ENCODE peak calls at places on chromosomes 16 and 17, in four cellular contexts. One of them, this sample, is unnamed.

GRCh38 chr16:1572664-1573063 is 39.2 kb downstream of the TMEM204 start:
- DNase-seq in CD4-positive, alpha-beta memory T cell: no peak
- DNase-seq in lung: no peak
- DNase-seq in ovary: no peak
- DNase-seq in this sample: no peak

GRCh38 chr17:5730373-5730772 is 146.1 kb upstream of the NLRP1 start:
- DNase-seq in lung: no peak
- DNase-seq in CD4-positive, alpha-beta memory T cell: no peak
- DNase-seq in ovary: no peak
- DNase-seq in this sample: no peak

GRCh38 chr16:57534881-57535658 is 1.3 kb downstream of the CCDC102A start:
- DNase-seq in lung: no peak
- DNase-seq in ovary: peak; percentile 69
- DNase-seq in CD4-positive, alpha-beta memory T cell: no peak
- DNase-seq in this sample: no peak

GRCh38 chr16:15735610-15736009 is 85.6 kb downstream of the NDE1 start:
- DNase-seq in lung: no peak
- DNase-seq in CD4-positive, alpha-beta memory T cell: no peak
- DNase-seq in ovary: no peak
- DNase-seq in this sample: no peak

GRCh38 chr17:37842401-37842800 is 81.8 kb upstream of the TBC1D3K start:
- DNase-seq in ovary: no peak
- DNase-seq in CD4-positive, alpha-beta memory T cell: no peak
- DNase-seq in lung: no peak
- DNase-seq in this sample: no peak

GRCh38 chr17:39351508-39351907 is 49.9 kb downstream of the FBXL20 start:
- DNase-seq in ovary: no peak
- DNase-seq in CD4-positive, alpha-beta memory T cell: no peak
- DNase-seq in lung: no peak
- DNase-seq in this sample: no peak

GRCh38 chr17:69597898-69598692 is 183.6 kb downstream of the MAP2K6 start:
- DNase-seq in ovary: no peak
- DNase-seq in lung: no peak
- DNase-seq in CD4-positive, alpha-beta memory T cell: no peak
- DNase-seq in this sample: no peak

GRCh38 chr17:4833941-4834501 is 881 bp downstream of the MINK1 start:
- DNase-seq in lung: no peak
- DNase-seq in CD4-positive, alpha-beta memory T cell: peak; percentile 14
- DNase-seq in ovary: peak; percentile 47
- DNase-seq in this sample: no peak

GRCh38 chr17:62627219-62627903 is at the start of gene MRC2:
- DNase-seq in ovary: peak; percentile 87
- DNase-seq in lung: peak; percentile 68
- DNase-seq in CD4-positive, alpha-beta memory T cell: peak; percentile 12
- DNase-seq in this sample: peak; percentile 80

GRCh38 chr17:77836557-77837041 is 121.9 kb upstream of the TNRC6C start:
- DNase-seq in CD4-positive, alpha-beta memory T cell: no peak
- DNase-seq in ovary: no peak
- DNase-seq in lung: no peak
- DNase-seq in this sample: no peak

GRCh38 chr17:16872836-16873653 is 98.9 kb downstream of the TNFRSF13B start:
- DNase-seq in lung: peak; percentile 39
- DNase-seq in CD4-positive, alpha-beta memory T cell: peak; percentile 10
- DNase-seq in ovary: no peak
- DNase-seq in this sample: no peak

GRCh38 chr17:67108411-67108810 is 64.1 kb downstream of the CACNG1 start:
- DNase-seq in lung: no peak
- DNase-seq in ovary: no peak
- DNase-seq in CD4-positive, alpha-beta memory T cell: no peak
- DNase-seq in this sample: no peak

GRCh38 chr17:67107811-67108210 is 63.5 kb downstream of the CACNG1 start:
- DNase-seq in lung: no peak
- DNase-seq in ovary: no peak
- DNase-seq in CD4-positive, alpha-beta memory T cell: no peak
- DNase-seq in this sample: no peak

GRCh38 chr17:67110619-67111018 is 66.3 kb downstream of the CACNG1 start:
- DNase-seq in lung: no peak
- DNase-seq in CD4-positive, alpha-beta memory T cell: no peak
- DNase-seq in ovary: no peak
- DNase-seq in this sample: no peak

GRCh38 chr17:67111327-67111726 is 67.0 kb downstream of the CACNG1 start:
- DNase-seq in ovary: no peak
- DNase-seq in CD4-positive, alpha-beta memory T cell: no peak
- DNase-seq in lung: no peak
- DNase-seq in this sample: no peak

GRCh38 chr17:67109111-67109510 is 64.8 kb downstream of the CACNG1 start:
- DNase-seq in CD4-positive, alpha-beta memory T cell: no peak
- DNase-seq in ovary: no peak
- DNase-seq in lung: no peak
- DNase-seq in this sample: no peak
- H3K4me1 ChIP-seq in CD4-positive, alpha-beta memory T cell: no peaks in the 10 kb centered on the region
- H3K4me1 ChIP-seq in ovary: peaks cover 7% of the 10 kb centered on the region
- H3K4me1 ChIP-seq in lung: peaks cover 2% of the 10 kb centered on the region
- H3K4me1 ChIP-seq in this sample: peaks cover 11% of the 10 kb centered on the region

GRCh38 chr17:50722746-50723145 is 3.3 kb downstream of the LUC7L3 start:
- DNase-seq in CD4-positive, alpha-beta memory T cell: no peak
- DNase-seq in ovary: no peak
- DNase-seq in lung: no peak
- DNase-seq in this sample: no peak
- H3K4me3 ChIP-seq in CD4-positive, alpha-beta memory T cell: no peak overlapping the region
- H3K4me3 ChIP-seq in ovary: no peak overlapping the region
- H3K4me3 ChIP-seq in lung: no peak overlapping the region
- H3K4me3 ChIP-seq in this sample: peak overlapping the region; percentile 92

DNA sequence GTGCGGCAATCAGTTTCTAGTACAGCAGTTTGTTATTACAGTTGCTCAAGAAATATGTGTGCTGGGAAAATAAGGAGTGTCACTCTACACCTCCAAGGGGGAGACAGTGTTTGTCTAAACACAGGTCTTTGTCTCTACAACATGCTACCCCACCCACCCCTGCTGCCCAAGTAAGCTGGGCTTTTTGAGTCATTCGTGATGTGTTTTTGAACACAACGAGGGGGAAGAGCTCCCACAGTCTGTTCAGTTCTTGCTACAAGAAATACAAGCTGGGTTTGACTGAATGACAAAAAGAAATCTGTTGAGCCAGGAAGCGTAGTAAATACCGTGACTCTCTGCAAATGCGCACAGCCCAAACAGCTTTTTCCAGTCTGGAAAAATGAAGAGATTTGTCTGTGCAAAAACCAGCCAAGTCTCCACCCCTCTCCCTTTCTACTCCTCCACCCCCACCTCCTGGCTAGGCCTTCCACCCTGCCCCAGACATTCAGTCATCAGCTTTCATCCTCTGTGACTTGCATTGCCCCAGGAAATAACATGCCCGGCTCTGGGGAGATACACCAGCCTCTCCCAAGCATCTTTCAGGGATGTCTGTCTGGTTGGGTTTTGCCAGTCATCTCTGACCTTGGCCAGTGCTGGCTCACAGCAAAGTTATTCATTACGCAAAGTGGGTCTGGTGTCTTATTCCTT is 25.7 kb downstream of the CHD9 start:
- DNase-seq in lung: no peak
- DNase-seq in ovary: peak; percentile 73
- DNase-seq in CD4-positive, alpha-beta memory T cell: no peak
- DNase-seq in this sample: peak; percentile 60
- H3K4me1 ChIP-seq in lung: peaks cover 17% of the 10 kb centered on the region
- H3K4me1 ChIP-seq in ovary: peaks cover 17% of the 10 kb centered on the region
- H3K4me1 ChIP-seq in CD4-positive, alpha-beta memory T cell: no peaks in the 10 kb centered on the region
- H3K4me1 ChIP-seq in this sample: peaks cover 45% of the 10 kb centered on the region

DNA sequence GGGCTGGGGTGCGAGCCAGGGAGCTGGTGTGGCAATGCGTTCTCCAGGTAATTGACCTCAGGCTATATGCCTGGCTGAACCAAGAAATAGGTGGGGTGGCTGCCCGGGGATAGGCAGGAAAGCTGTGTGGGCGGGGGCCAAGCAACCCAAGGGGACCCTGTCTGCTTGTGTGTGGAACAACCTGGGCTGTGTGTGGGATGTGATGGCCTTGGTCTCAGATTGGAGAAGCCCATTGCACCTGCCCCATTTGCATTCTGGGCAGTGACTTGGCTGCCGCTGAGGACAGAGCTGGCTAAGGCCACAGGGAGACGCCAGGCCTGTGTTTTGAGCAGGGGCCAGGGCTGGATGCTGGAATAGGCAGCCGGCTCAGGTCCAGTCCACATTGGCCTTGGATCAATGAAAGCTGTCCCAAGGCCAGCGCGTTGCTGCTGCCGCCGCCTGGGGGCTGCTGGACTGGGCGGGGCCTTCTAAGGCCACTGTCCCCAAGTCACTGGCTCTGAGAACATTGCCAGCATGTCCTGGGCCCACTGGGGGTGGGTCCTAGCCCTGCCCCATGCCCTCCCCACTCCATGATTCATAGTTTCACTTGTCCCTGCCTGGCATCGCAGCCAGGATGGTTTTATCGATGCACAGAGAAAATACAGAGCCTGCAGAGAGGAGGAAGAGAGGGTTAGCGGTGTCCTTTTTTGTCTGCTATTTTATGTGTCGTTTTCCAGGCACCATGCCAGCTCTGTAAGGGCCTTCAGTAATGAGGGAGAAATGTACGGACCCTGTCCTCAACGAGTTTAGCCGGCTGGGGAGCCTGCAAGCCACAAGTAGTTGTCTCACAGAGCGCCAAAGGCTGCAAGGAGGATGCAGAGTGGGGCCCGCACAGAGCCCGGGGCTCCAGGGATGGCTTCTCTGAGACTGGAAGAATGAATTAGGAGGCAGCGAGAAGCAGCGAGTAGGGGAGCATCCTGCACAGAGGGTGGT is 43.9 kb downstream of the NKD1 start:
- DNase-seq in ovary: peak; percentile 80
- DNase-seq in lung: no peak
- DNase-seq in CD4-positive, alpha-beta memory T cell: no peak
- DNase-seq in this sample: peak; percentile 71
- H3K4me3 ChIP-seq in ovary: no peak overlapping the region
- H3K4me3 ChIP-seq in lung: no peak overlapping the region
- H3K4me3 ChIP-seq in CD4-positive, alpha-beta memory T cell: no peak overlapping the region
- H3K4me3 ChIP-seq in this sample: peak overlapping the region; percentile 41

GRCh38 chr17:8161289-8162231 is 1.2 kb downstream of the VAMP2 start:
- DNase-seq in lung: no peak
- DNase-seq in ovary: peak; percentile 57
- DNase-seq in CD4-positive, alpha-beta memory T cell: no peak
- DNase-seq in this sample: peak; percentile 34
- H3K4me1 ChIP-seq in lung: peaks cover 21% of the 10 kb centered on the region
- H3K4me1 ChIP-seq in ovary: peaks cover 16% of the 10 kb centered on the region
- H3K4me1 ChIP-seq in CD4-positive, alpha-beta memory T cell: peaks cover 75% of the 10 kb centered on the region
- H3K4me1 ChIP-seq in this sample: peaks cover 38% of the 10 kb centered on the region

DNA sequence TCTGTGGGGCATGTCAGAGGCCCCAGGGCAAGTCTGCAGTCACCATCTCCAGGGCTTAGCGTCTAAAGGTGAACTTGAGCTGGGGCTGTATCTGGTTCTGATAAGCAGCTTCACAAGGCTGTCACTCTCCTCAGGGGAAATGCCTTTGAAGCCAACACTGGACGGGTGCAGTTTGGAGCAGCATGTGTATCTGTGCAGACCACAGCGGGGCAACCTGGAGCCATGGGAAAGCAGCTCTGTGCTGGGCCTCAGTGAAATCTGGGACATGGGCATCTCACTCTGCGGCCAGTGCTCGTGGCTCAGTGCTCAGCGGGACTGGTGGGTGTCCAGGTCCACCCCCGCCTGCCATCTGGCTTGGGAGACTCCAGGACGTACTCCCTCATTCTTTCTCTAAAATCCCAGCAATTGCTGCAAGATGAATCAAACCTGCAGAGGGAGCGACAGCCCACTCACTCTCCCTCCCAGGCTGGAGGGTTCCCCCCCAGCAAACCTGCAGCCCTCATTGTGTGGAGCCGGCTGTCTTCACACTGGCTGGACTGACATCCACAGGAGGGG is 63.5 kb downstream of the PRMT7 start:
- DNase-seq in ovary: no peak
- DNase-seq in CD4-positive, alpha-beta memory T cell: no peak
- DNase-seq in lung: no peak
- DNase-seq in this sample: no peak
- H3K4me3 ChIP-seq in ovary: no peak overlapping the region
- H3K4me3 ChIP-seq in CD4-positive, alpha-beta memory T cell: no peak overlapping the region
- H3K4me3 ChIP-seq in lung: no peak overlapping the region
- H3K4me3 ChIP-seq in this sample: no peak overlapping the region

DNA sequence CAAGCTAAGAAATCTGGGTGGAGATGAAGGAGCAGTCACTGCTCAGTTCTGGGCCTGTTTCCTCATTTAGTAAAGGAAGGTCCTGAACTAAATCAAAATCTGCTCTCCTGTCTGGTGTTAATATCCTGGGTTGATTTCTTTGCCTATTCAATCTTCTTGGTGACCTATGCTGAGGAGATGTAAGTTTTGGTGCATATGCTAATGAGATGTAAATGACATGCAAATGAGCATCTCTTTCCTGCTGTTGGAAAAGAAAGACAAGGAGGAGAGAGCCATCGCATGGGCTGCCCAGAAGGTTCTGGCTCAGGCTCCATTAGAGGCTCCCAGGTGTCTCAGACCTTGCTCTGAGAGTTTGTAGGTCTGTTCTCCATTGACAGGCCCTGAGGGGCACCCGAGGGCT is 3.3 kb downstream of the ABI3 start:
- DNase-seq in ovary: no peak
- DNase-seq in CD4-positive, alpha-beta memory T cell: no peak
- DNase-seq in lung: no peak
- DNase-seq in this sample: no peak
- H3K4me1 ChIP-seq in ovary: peaks cover 5% of the 10 kb centered on the region
- H3K4me1 ChIP-seq in CD4-positive, alpha-beta memory T cell: peaks cover 99% of the 10 kb centered on the region
- H3K4me1 ChIP-seq in lung: peaks cover 21% of the 10 kb centered on the region
- H3K4me1 ChIP-seq in this sample: no peaks in the 10 kb centered on the region

GRCh38 chr17:50304781-50305404 is 30.6 kb downstream of the TMEM92 start:
- DNase-seq in ovary: no peak
- DNase-seq in CD4-positive, alpha-beta memory T cell: no peak
- DNase-seq in lung: no peak
- DNase-seq in this sample: no peak
- H3K4me3 ChIP-seq in ovary: no peak overlapping the region
- H3K4me3 ChIP-seq in CD4-positive, alpha-beta memory T cell: no peak overlapping the region
- H3K4me3 ChIP-seq in lung: no peak overlapping the region
- H3K4me3 ChIP-seq in this sample: no peak overlapping the region

GRCh38 chr16:88285514-88285822 is 97.3 kb upstream of the ZNF469 start:
- DNase-seq in CD4-positive, alpha-beta memory T cell: no peak
- DNase-seq in ovary: no peak
- DNase-seq in lung: no peak
- DNase-seq in this sample: no peak

GRCh38 chr16:88286301-88286923 is 96.3 kb upstream of the ZNF469 start:
- DNase-seq in lung: no peak
- DNase-seq in ovary: no peak
- DNase-seq in CD4-positive, alpha-beta memory T cell: no peak
- DNase-seq in this sample: peak; percentile 2

GRCh38 chr16:88289001-88289400 is 93.8 kb upstream of the ZNF469 start:
- DNase-seq in ovary: no peak
- DNase-seq in CD4-positive, alpha-beta memory T cell: no peak
- DNase-seq in lung: no peak
- DNase-seq in this sample: no peak

GRCh38 chr16:88288303-88288702 is 94.5 kb upstream of the ZNF469 start:
- DNase-seq in CD4-positive, alpha-beta memory T cell: no peak
- DNase-seq in ovary: no peak
- DNase-seq in lung: no peak
- DNase-seq in this sample: no peak

DNA sequence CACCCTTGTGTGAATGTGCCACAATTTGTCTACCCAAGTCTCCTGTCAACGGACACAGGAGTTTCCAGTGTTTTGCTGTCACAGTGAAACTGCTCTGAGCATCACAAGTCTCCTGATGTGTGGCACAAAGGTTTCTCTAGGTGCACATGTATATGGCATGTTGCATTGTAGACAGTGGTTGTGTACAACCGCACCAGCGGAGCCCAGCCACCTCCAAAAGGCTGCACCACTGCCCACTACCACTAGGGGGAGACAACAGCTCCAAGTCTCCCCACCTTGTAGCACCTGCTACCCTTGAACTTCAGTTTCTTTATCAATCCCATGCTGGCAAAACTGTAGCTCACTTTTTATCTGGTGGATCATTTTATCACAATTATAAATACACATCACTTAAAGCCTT is 95.5 kb upstream of the ZNF469 start:
- DNase-seq in lung: no peak
- DNase-seq in ovary: no peak
- DNase-seq in CD4-positive, alpha-beta memory T cell: no peak
- DNase-seq in this sample: no peak
- H3K4me1 ChIP-seq in lung: no peaks in the 10 kb centered on the region
- H3K4me1 ChIP-seq in ovary: peaks cover 4% of the 10 kb centered on the region
- H3K4me1 ChIP-seq in CD4-positive, alpha-beta memory T cell: no peaks in the 10 kb centered on the region
- H3K4me1 ChIP-seq in this sample: no peaks in the 10 kb centered on the region